ENCODE peak calls at places on chromosomes 7 and 10, in four cellular contexts. L is SK-N-SH, X is GM12878, Y is GM12892. M is an unnamed sample.

GRCh38 chr7:32893225-32893560 is 1.6 kb upstream of the KBTBD2 start:
- DNase-seq in L (no peak), X (no peak), Y (no peak), M (no peak)

GRCh38 chr7:151626422-151627115 is 106.9 kb upstream of the RHEB start:
- DNase-seq in X (no peak), Y (no peak), L (peak; percentile 56), M (no peak)

GRCh38 chr10:99621454-99622246 is 1.4 kb upstream of the SLC25A28 start:
- DNase-seq in X (no peak), Y (no peak), L (peak; percentile 21), M (no peak)

GRCh38 chr10:125472037-125472607 is 210.8 kb downstream of the TEX36 start:
- DNase-seq in Y (no peak), L (no peak), X (no peak), M (no peak)

GRCh38 chr10:21614000-21614399 is 80.0 kb downstream of the MLLT10 start:
- DNase-seq in Y (no peak), X (no peak), L (no peak), M (no peak)

GRCh38 chr7:18530224-18531179 is 35.0 kb downstream of the HDAC9 start:
- DNase-seq in X (no peak), Y (no peak), L (no peak), M (no peak)

GRCh38 chr7:50220280-50220679 is 84.2 kb upstream of the IKZF1 start:
- DNase-seq in X (no peak), L (no peak), Y (no peak), M (no peak)

GRCh38 chr10:96089670-96090462 is 40.2 kb upstream of the ZNF518A start:
- DNase-seq in Y (peak; percentile 72), X (peak; percentile 84), L (peak; percentile 89), M (peak; percentile 35)

GRCh38 chr10:100621360-100622205 is 85.8 kb downstream of the HIF1AN start:
- DNase-seq in X (no peak), L (peak; percentile 56), Y (no peak), M (no peak)

GRCh38 chr7:54615545-54615944 is 73.4 kb downstream of the VSTM2A start:
- DNase-seq in L (no peak), X (no peak), Y (no peak), M (no peak)

GRCh38 chr7:37690206-37690605 is 6.6 kb downstream of the GPR141 start:
- DNase-seq in Y (no peak), L (no peak), X (no peak), M (no peak)

GRCh38 chr10:49593564-49593875 is 16.6 kb upstream of the SLC18A3 start:
- DNase-seq in Y (no peak), X (no peak), L (no peak), M (no peak)

GRCh38 chr10:52491246-52492000 is 177.3 kb downstream of the DKK1 start:
- DNase-seq in X (no peak), Y (no peak), L (no peak), M (no peak)

GRCh38 chr7:102412548-102412947 is 16.4 kb downstream of the PRKRIP1 start:
- DNase-seq in X (no peak), L (peak; percentile 73), Y (no peak), M (no peak)

GRCh38 chr10:3287566-3288445 is 115.2 kb upstream of the PITRM1 start:
- DNase-seq in X (no peak), L (no peak), Y (no peak), M (no peak)

GRCh38 chr7:155785536-155785935 is 26.7 kb downstream of the SHH start:
- DNase-seq in X (no peak), L (no peak), Y (no peak), M (no peak)

GRCh38 chr7:17144313-17144712 is 154.1 kb upstream of the AHR start:
- DNase-seq in L (no peak), X (no peak), Y (no peak), M (no peak)

GRCh38 chr7:44448456-44448855 is 42.0 kb downstream of the NUDCD3 start:
- DNase-seq in L (no peak), X (no peak), Y (no peak), M (no peak)

GRCh38 chr10:30973737-30974136 is 57.9 kb downstream of the ZNF438 start:
- DNase-seq in L (no peak), Y (no peak), X (no peak), M (no peak)

GRCh38 chr10:123868058-123868995 is 23.3 kb downstream of the CPXM2 start:
- DNase-seq in L (no peak), Y (no peak), X (no peak), M (no peak)

GRCh38 chr10:97002670-97003069 is 170.6 kb downstream of the LCOR start:
- DNase-seq in L (no peak), Y (no peak), X (no peak), M (no peak)

GRCh38 chr7:136845899-136846465 is 22.5 kb upstream of the CHRM2 start:
- DNase-seq in X (no peak), Y (no peak), L (no peak), M (no peak)

GRCh38 chr10:127174866-127175265 is 21.5 kb downstream of the INSYN2A start:
- DNase-seq in L (no peak), X (no peak), Y (no peak), M (no peak)

GRCh38 chr10:77264107-77264506 is 373.5 kb downstream of the KCNMA1 start:
- DNase-seq in Y (no peak), L (no peak), X (peak; percentile 42), M (no peak)

GRCh38 chr10:61993676-61994401 is 92.3 kb downstream of the ARID5B start:
- DNase-seq in L (no peak), X (no peak), Y (no peak), M (no peak)

GRCh38 chr7:142855756-142856564 is 1.1 kb downstream of the EPHB6 start:
- DNase-seq in L (peak; percentile 34), X (no peak), Y (no peak), M (no peak)

GRCh38 chr10:74544106-74544505 is 282.3 kb upstream of the KAT6B start:
- DNase-seq in L (no peak), X (no peak), Y (no peak), M (no peak)

GRCh38 chr10:944034-944831 is 12.7 kb upstream of the LARP4B start:
- DNase-seq in X (no peak), Y (no peak), L (no peak), M (no peak)

GRCh38 chr10:71217266-71218045 is 5.1 kb downstream of the UNC5B start:
- DNase-seq in Y (no peak), X (no peak), L (peak; percentile 62), M (no peak)

GRCh38 chr10:8721641-8722040 is 667.2 kb downstream of the GATA3 start:
- DNase-seq in Y (no peak), X (no peak), L (no peak), M (no peak)

DNA sequence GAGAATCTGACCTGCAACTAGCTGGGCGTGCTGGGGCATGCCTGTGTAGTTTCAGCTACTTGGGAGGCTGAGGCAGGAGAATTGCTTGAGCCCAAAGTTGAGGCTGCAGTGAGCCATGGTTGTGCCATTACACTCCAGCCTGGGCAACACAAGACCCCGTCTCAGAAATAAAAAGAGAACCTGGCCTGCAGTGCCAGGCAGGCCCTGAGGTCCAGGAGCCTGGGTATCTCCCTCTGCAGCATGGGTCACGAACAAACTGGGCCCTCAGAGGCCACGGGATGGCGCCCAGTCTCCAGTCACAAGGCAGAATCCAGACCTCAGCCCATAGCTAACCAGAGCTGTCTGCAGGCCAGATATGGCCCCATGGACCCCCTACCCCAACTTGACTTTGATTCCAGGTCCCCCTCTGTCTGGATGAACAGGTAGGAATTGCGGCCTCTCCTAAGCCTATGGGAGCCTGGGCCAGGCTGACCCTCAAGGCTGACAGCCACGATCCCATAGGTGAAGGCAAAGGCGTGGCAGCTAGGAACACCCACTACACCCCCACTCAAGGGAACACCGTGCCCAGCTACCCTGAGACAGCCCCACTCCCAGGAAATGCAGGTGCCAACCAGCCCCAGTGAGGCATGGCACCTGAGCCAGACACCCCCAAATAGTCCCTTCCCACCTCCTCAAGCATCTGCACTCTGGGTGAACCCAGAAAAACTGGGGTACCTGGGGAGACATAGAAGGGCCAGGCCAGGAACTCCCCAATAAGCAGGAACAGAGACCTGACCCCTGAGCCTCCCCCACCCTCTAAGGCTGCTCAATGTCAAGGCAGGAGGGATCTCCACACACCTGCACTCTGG is 102.8 kb upstream of the TNRC18 start:
- DNase-seq in Y (no peak), L (peak; percentile 31), X (no peak), M (no peak)
- TF ChIP-seq TAF1 in Y (no peak), L (no peak), X (no peak), M (peak; percentile 24)

GRCh38 chr7:139772115-139772514 is 5.7 kb downstream of the HIPK2 start:
- DNase-seq in L (no peak), Y (no peak), X (no peak), M (no peak)
- TF ChIP-seq TAF1 in L (no peak), Y (no peak), X (no peak), M (no peak)

GRCh38 chr10:55220975-55221374 is 419.9 kb upstream of the PCDH15 start:
- DNase-seq in X (no peak), Y (no peak), L (no peak), M (no peak)
- TF ChIP-seq TAF1 in X (no peak), Y (no peak), L (no peak), M (no peak)

GRCh38 chr7:150362989-150363769 is 5.4 kb upstream of the REPIN1 start:
- DNase-seq in X (no peak), L (no peak), Y (no peak), M (no peak)
- TF ChIP-seq TAF1 in X (no peak), L (no peak), Y (no peak), M (no peak)

DNA sequence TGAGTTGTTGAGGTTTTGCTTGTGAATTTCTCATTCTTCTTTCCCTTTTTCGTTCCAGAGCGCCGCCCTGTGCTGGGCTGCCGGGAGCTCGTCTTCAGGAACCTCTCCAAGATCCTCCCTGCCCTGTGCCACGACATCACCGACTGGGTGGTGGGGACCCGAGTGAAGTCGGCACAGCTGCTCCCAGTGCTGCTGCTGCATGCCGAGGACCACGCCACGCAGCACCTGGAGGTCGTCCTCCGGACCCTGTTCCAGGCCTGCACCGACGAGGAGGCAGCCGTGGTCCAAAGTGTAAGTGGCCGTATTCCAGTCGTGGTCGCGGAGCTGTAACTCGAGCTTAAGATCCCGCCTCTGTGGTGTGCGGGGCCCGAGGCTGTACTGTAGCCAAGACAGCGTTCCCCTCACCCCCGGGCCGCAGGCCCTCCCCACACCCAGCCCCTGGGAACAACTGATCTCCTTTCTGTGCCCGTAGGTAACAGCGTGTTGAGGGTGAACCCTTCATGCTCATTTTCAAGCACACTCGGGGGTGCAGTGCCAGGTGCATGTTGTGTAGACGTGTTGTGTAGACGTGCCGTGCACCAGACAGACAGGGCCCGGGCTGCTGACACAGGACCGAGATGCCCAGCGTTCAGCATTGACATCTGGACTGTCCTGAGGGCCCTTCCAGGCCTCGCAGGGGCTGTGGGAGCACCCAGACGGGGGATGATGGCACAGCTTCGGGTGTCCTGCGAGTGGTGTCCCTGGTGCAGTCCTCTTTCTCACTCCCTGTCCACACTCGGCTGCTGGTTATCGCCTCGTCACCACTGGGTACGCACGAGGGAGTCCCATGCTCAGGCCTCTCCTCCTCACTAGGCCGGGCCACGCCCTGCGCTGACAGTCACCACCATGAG is 27.7 kb upstream of the PRKAR1B start:
- DNase-seq in X (no peak), Y (no peak), L (no peak), M (no peak)
- TF ChIP-seq TAF1 in X (no peak), Y (no peak), L (no peak), M (no peak)

GRCh38 chr10:103598654-103599115 is 105.2 kb downstream of the NEURL1 start:
- DNase-seq in X (no peak), Y (no peak), L (peak; percentile 88), M (no peak)
- TF ChIP-seq TAF1 in X (no peak), Y (no peak), L (no peak), M (no peak)

GRCh38 chr10:133156674-133157579 is 3.1 kb upstream of the KNDC1 start:
- DNase-seq in X (no peak), Y (no peak), L (peak; percentile 79), M (no peak)
- TF ChIP-seq TAF1 in X (no peak), Y (no peak), L (no peak), M (no peak)

M was measured in GM12891.